ENCODE peak calls at places on chromosome X, in ten cellular contexts. P is effector CD4-positive, alpha-beta T cell; G is right lobe of liver; K is pancreas; V is IMR-90; Q is MM.1S; A is fibroblast of mammary gland; E is hippocampal formation; D is osteocyte; I is left kidney. R is an unnamed sample.

GRCh38 chrX:120309873-120310730 is 1.2 kb downstream of the TMEM255A start:
- DNase-seq in I (peak), G (no peak), P (no peak), D (no peak), K (no peak), V (no peak), A (no peak), E (no peak), Q (peak), R (no peak)

GRCh38 chrX:113058634-113059033 is 218.0 kb upstream of the AMOT start:
- DNase-seq in E (no peak), Q (no peak), I (no peak), D (no peak), G (no peak), P (no peak), K (no peak), A (no peak), V (no peak), R (no peak)

GRCh38 chrX:49184294-49185061 is 1.7 kb downstream of the PRICKLE3 start:
- DNase-seq in P (no peak), K (peak), D (peak), I (peak), Q (no peak), G (peak), E (no peak), V (peak), A (peak), R (peak)

GRCh38 chrX:109312757-109313156 is 169.1 kb downstream of the GUCY2F start:
- DNase-seq in V (no peak), E (no peak), K (no peak), A (peak), D (no peak), P (no peak), I (no peak), Q (no peak), G (no peak), R (no peak)

GRCh38 chrX:44580466-44580865 is 37.8 kb upstream of the FUNDC1 start:
- DNase-seq in V (peak), A (peak), Q (no peak), E (no peak), K (no peak), D (no peak), G (no peak), I (no peak), P (no peak), R (no peak)

GRCh38 chrX:68504237-68504636 is 5.4 kb downstream of the YIPF6 start:
- DNase-seq in I (no peak), D (no peak), A (peak), P (peak), G (no peak), K (no peak), V (peak), Q (no peak), E (no peak), R (no peak)

GRCh38 chrX:1139101-1139500 is 73.3 kb downstream of the CRLF2 start:
- DNase-seq in K (no peak), Q (no peak), P (no peak), I (no peak), A (no peak), E (no peak), G (no peak), D (no peak), V (no peak), R (no peak)

GRCh38 chrX:10769165-10769564 is 148.8 kb upstream of the MID1 start:
- DNase-seq in I (peak), A (peak), G (no peak), E (no peak), K (no peak), D (no peak), V (peak), P (no peak), Q (peak), R (no peak)

GRCh38 chrX:40558590-40558989 is 22.2 kb upstream of the ATP6AP2 start:
- DNase-seq in G (no peak), I (no peak), E (no peak), D (no peak), P (no peak), Q (no peak), K (no peak), V (no peak), A (no peak), R (no peak)

GRCh38 chrX:108811891-108812290 is 75.5 kb upstream of the IRS4 start:
- DNase-seq in I (no peak), E (no peak), V (no peak), P (no peak), G (no peak), D (no peak), A (no peak), K (no peak), Q (no peak), R (no peak)

GRCh38 chrX:74346124-74346523 is 42.1 kb downstream of the ZCCHC13 start:
- DNase-seq in P (no peak), A (no peak), K (no peak), I (no peak), G (no peak), E (no peak), Q (no peak), D (no peak), V (no peak), R (no peak)

R was measured in mucosa of descending colon.